ENCODE peak calls at places on chromosomes 1 and 21, in five cellular contexts. One of them, this sample, is unnamed.
A peak's percentile ranks its signal among the peaks of the same experiment; 100 is the strongest.

GRCh38 chr1:176897350-176898236 is 266.9 kb downstream of the ASTN1 start:
- DNase-seq in NCI-H1694: peak; percentile 69
- DNase-seq in stimulated activated naive CD4-positive, alpha-beta T cell treated with Interleukin-2 at 50 U/mL for 16 hours: no peak
- DNase-seq in upper lobe of right lung: peak; percentile 70
- DNase-seq in HS-5: no peak
- DNase-seq in this sample: peak; percentile 79

GRCh38 chr1:87957331-87957730 is 628.7 kb downstream of the LMO4 start:
- DNase-seq in NCI-H1694: no peak
- DNase-seq in stimulated activated naive CD4-positive, alpha-beta T cell treated with Interleukin-2 at 50 U/mL for 16 hours: no peak
- DNase-seq in upper lobe of right lung: no peak
- DNase-seq in HS-5: no peak
- DNase-seq in this sample: no peak

GRCh38 chr1:209413062-209413461 is 170.5 kb upstream of the CAMK1G start:
- DNase-seq in NCI-H1694: no peak
- DNase-seq in stimulated activated naive CD4-positive, alpha-beta T cell treated with Interleukin-2 at 50 U/mL for 16 hours: no peak
- DNase-seq in upper lobe of right lung: no peak
- DNase-seq in HS-5: no peak
- DNase-seq in this sample: no peak

GRCh38 chr1:92909321-92909720 is 51.9 kb downstream of the DIPK1A start:
- DNase-seq in NCI-H1694: no peak
- DNase-seq in stimulated activated naive CD4-positive, alpha-beta T cell treated with Interleukin-2 at 50 U/mL for 16 hours: no peak
- DNase-seq in upper lobe of right lung: no peak
- DNase-seq in HS-5: peak; percentile 97
- DNase-seq in this sample: no peak

GRCh38 chr1:237041795-237042466 is at the start of gene RYR2:
- DNase-seq in NCI-H1694: no peak
- DNase-seq in stimulated activated naive CD4-positive, alpha-beta T cell treated with Interleukin-2 at 50 U/mL for 16 hours: no peak
- DNase-seq in upper lobe of right lung: no peak
- DNase-seq in HS-5: no peak
- DNase-seq in this sample: peak; percentile 59

GRCh38 chr1:204341380-204341779 is 18.3 kb downstream of the PLEKHA6 start:
- DNase-seq in NCI-H1694: no peak
- DNase-seq in stimulated activated naive CD4-positive, alpha-beta T cell treated with Interleukin-2 at 50 U/mL for 16 hours: no peak
- DNase-seq in upper lobe of right lung: no peak
- DNase-seq in HS-5: no peak
- DNase-seq in this sample: no peak

GRCh38 chr1:150148834-150149489 is 754 bp upstream of the PLEKHO1 start:
- DNase-seq in NCI-H1694: peak; percentile 16
- DNase-seq in stimulated activated naive CD4-positive, alpha-beta T cell treated with Interleukin-2 at 50 U/mL for 16 hours: no peak
- DNase-seq in upper lobe of right lung: no peak
- DNase-seq in HS-5: no peak
- DNase-seq in this sample: no peak

GRCh38 chr1:23916209-23917131 is 3.3 kb upstream of the CNR2 start:
- DNase-seq in NCI-H1694: peak; percentile 64
- DNase-seq in stimulated activated naive CD4-positive, alpha-beta T cell treated with Interleukin-2 at 50 U/mL for 16 hours: peak; percentile 5
- DNase-seq in upper lobe of right lung: peak; percentile 81
- DNase-seq in HS-5: no peak
- DNase-seq in this sample: no peak

GRCh38 chr1:240706150-240706904 is 94.4 kb upstream of the GREM2 start:
- DNase-seq in NCI-H1694: no peak
- DNase-seq in stimulated activated naive CD4-positive, alpha-beta T cell treated with Interleukin-2 at 50 U/mL for 16 hours: no peak
- DNase-seq in upper lobe of right lung: no peak
- DNase-seq in HS-5: no peak
- DNase-seq in this sample: no peak

GRCh38 chr1:219161371-219161975 is 12.2 kb upstream of the LYPLAL1 start:
- DNase-seq in NCI-H1694: no peak
- DNase-seq in stimulated activated naive CD4-positive, alpha-beta T cell treated with Interleukin-2 at 50 U/mL for 16 hours: no peak
- DNase-seq in upper lobe of right lung: no peak
- DNase-seq in HS-5: no peak
- DNase-seq in this sample: no peak

GRCh38 chr1:22414244-22414751 is 37.4 kb upstream of the ZBTB40 start:
- DNase-seq in NCI-H1694: no peak
- DNase-seq in stimulated activated naive CD4-positive, alpha-beta T cell treated with Interleukin-2 at 50 U/mL for 16 hours: no peak
- DNase-seq in upper lobe of right lung: peak; percentile 79
- DNase-seq in HS-5: no peak
- DNase-seq in this sample: peak; percentile 79

GRCh38 chr21:45267390-45267760 is 20.3 kb downstream of the POFUT2 start:
- DNase-seq in NCI-H1694: no peak
- DNase-seq in stimulated activated naive CD4-positive, alpha-beta T cell treated with Interleukin-2 at 50 U/mL for 16 hours: no peak
- DNase-seq in upper lobe of right lung: peak; percentile 51
- DNase-seq in HS-5: no peak
- DNase-seq in this sample: peak; percentile 33